ENCODE peak calls at places on chromosomes 7 and 10, in four cellular contexts. W is K562, V is H7, N is fibroblast of pulmonary artery. T is an unnamed sample.

GRCh38 chr7:95609277-95609971 is 13.1 kb upstream of the PDK4 start:
- DNase-seq in V (no peak), W (no peak), N (peak), T (peak)

GRCh38 chr7:32347244-32347828 is 142.8 kb downstream of the LSM5 start:
- DNase-seq in W (peak), N (peak), V (peak), T (peak)

GRCh38 chr7:36198854-36199266 is 45.8 kb downstream of the EEPD1 start:
- DNase-seq in N (no peak), V (no peak), W (peak), T (no peak)

GRCh38 chr10:6729967-6730366 is 149.9 kb upstream of the PRKCQ start:
- DNase-seq in N (peak), W (no peak), V (no peak), T (no peak)

GRCh38 chr7:109261781-109262180 is 692.1 kb downstream of the DNAJB9 start:
- DNase-seq in W (no peak), V (no peak), N (no peak), T (no peak)

GRCh38 chr10:12121673-12122072 is 7.8 kb upstream of the SEC61A2 start:
- DNase-seq in V (no peak), N (no peak), W (no peak), T (no peak)

GRCh38 chr7:128427289-128427891 is 17.6 kb upstream of the IMPDH1 start:
- DNase-seq in V (peak), W (peak), N (peak), T (peak)

GRCh38 chr10:35340975-35341374 is 4.7 kb downstream of the CCNY start:
- DNase-seq in V (no peak), W (peak), N (no peak), T (no peak)

GRCh38 chr7:156155988-156156733 is 343.9 kb upstream of the SHH start:
- DNase-seq in W (no peak), V (no peak), N (no peak), T (no peak)

GRCh38 chr10:97434055-97434454 is 8.1 kb downstream of the PGAM1 start:
- DNase-seq in V (no peak), W (no peak), N (no peak), T (no peak)

GRCh38 chr10:124323806-124324205 is 94.9 kb downstream of the OAT start:
- DNase-seq in W (no peak), N (no peak), V (no peak), T (no peak)

GRCh38 chr10:111125102-111125501 is 48.3 kb downstream of the ADRA2A start:
- DNase-seq in V (no peak), W (no peak), N (no peak), T (no peak)

GRCh38 chr10:86285136-86285790 is 81.3 kb downstream of the GRID1 start:
- DNase-seq in V (no peak), W (no peak), N (no peak), T (no peak)

GRCh38 chr7:5590596-5591546 is 167.2 kb upstream of the TNRC18 start:
- DNase-seq in V (peak), W (no peak), N (no peak), T (no peak)

GRCh38 chr10:3735175-3735574 is 49.8 kb downstream of the KLF6 start:
- DNase-seq in W (peak), N (no peak), V (peak), T (no peak)

GRCh38 chr10:104650072-104650471 is 9.0 kb downstream of the SORCS3 start:
- DNase-seq in W (no peak), V (peak), N (no peak), T (no peak)

GRCh38 chr7:18896343-18896975 is 221.0 kb downstream of the TWIST1 start:
- DNase-seq in W (no peak), V (no peak), N (no peak), T (no peak)

GRCh38 chr10:97332586-97333350 is 1.8 kb downstream of the FRAT2 start:
- DNase-seq in V (peak), N (peak), W (peak), T (peak)

GRCh38 chr10:37263304-37263703 is 137.9 kb downstream of the ANKRD30A start:
- DNase-seq in W (no peak), V (no peak), N (no peak), T (no peak)

GRCh38 chr10:117217196-117217761 is 20.0 kb downstream of the KCNK18 start:
- DNase-seq in V (peak), W (no peak), N (no peak), T (no peak)

GRCh38 chr7:47819054-47819920 is 129.0 kb downstream of the PKD1L1 start:
- DNase-seq in V (peak), N (peak), W (peak), T (peak)

GRCh38 chr10:130135676-130136213 is 446 bp upstream of the GLRX3 start:
- DNase-seq in V (no peak), W (no peak), N (no peak), T (no peak)

GRCh38 chr10:130138479-130138866 is 2.3 kb downstream of the GLRX3 start:
- DNase-seq in V (no peak), N (peak), W (peak), T (peak)

GRCh38 chr10:130137077-130137448 is 872 bp downstream of the GLRX3 start:
- DNase-seq in W (peak), N (peak), V (peak), T (peak)

GRCh38 chr10:130136214-130137076 is at the start of gene GLRX3:
- DNase-seq in V (peak), N (peak), W (peak), T (peak)

GRCh38 chr10:130137659-130138478 is 1.7 kb downstream of the GLRX3 start:
- DNase-seq in V (no peak), N (no peak), W (no peak), T (no peak)
- H3K4me3 ChIP-seq in V (peak), N (peak), W (peak), T (peak)

DNA sequence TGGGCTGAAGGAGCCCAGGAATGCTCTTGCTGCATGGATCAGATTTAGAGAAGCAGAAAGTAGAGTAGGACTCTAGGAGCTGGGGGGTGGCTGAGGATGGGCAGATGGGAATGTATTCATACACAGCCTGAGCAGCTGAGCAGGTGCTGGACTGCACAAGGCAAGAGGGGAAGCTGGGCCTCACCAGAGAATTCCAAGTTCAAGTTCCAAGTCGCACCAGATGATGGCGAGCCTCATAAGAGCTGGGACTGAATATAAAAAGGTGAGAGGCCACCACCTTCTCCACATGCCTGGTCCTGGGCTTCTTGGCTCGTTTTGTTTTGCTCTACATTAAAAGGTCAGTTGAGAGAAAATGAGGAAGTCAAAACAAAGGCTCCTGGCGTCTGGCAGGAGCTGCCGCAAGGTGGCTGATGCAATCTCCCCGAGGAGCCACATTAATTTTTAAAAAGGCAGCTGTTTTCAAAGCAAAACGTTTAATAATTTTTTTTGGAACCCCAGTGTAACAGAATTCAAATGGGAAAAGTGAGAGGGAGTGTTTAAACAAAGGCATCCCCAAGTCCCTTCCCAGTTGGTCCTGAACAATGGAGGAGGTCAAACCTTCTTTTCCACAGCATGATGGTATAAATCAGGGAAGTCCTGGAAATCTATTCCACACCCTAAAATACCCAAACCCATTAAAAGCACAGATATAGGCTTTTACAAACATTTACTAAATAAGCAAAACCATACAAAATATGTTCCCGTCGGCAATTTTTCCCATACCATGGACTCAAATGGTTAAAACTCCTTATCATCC is 9.5 kb downstream of the CYREN start:
- DNase-seq in W (peak), N (peak), V (peak), T (no peak)
- H3K4me3 ChIP-seq in W (no peak), N (no peak), V (no peak), T (no peak)

GRCh38 chr7:134431805-134432204 is 27.1 kb downstream of the AKR1B1 start:
- DNase-seq in W (no peak), V (no peak), N (no peak), T (no peak)
- H3K4me3 ChIP-seq in W (peak), V (no peak), N (peak), T (peak)

GRCh38 chr10:26588611-26589010 is 108.9 kb upstream of the PDSS1 start:
- DNase-seq in W (no peak), V (no peak), N (no peak), T (no peak)
- H3K4me3 ChIP-seq in W (no peak), V (no peak), N (no peak), T (no peak)

GRCh38 chr10:47099445-47099844 is 188.2 kb downstream of the PTPN20 start:
- DNase-seq in N (no peak), V (no peak), W (no peak), T (no peak)
- H3K4me3 ChIP-seq in N (no peak), V (no peak), W (no peak), T (no peak)

GRCh38 chr7:149764481-149765398 is 8.6 kb downstream of the ZNF467 start:
- DNase-seq in V (peak), N (no peak), W (no peak), T (no peak)

GRCh38 chr7:149763563-149764240 is 9.7 kb downstream of the ZNF467 start:
- DNase-seq in V (no peak), N (no peak), W (no peak), T (no peak)

GRCh38 chr7:149767068-149767467 is 6.3 kb downstream of the ZNF467 start:
- DNase-seq in W (no peak), V (no peak), N (no peak), T (no peak)

GRCh38 chr7:149765399-149766121 is 7.8 kb downstream of the ZNF467 start:
- DNase-seq in W (no peak), V (peak), N (no peak), T (no peak)

DNA sequence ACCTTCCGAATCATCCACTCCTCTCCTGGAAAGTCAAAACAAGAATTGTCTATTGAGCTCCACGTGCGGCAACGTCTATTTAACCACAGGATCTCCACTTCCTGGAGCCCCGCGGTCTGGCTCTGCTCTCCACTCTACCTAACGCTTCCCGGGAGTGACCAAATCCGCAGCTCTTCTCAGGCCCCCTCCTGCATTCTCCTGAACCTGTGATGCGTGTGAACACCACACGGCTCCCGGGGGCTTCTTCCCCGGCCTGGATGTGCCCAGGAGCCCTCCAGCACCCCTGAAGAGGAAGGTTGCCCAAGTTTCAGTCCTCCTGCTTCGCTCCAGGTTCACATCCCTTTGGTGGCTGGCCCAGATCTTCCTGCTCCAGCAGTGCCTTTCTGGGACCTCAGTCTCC is 7.2 kb downstream of the ZNF467 start:
- DNase-seq in V (peak), W (no peak), N (no peak), T (no peak)
- H3K4me3 ChIP-seq in V (no peak), W (no peak), N (no peak), T (no peak)

T was measured in brain microvascular endothelial cell.